ENCODE peak calls at places on chromosomes 13 and 19, in five cellular contexts. M is SK-N-SH, I is NT2/D1, T is neural progenitor cell, F is endodermal cell. V is an unnamed sample.

GRCh38 chr13:100434010-100434763 is 154.4 kb downstream of the GGACT start:
- DNase-seq in I (no peak), T (no peak), F (no peak), M (no peak), V (no peak)

GRCh38 chr13:107461751-107462150 is 753.6 kb downstream of the LIG4 start:
- DNase-seq in M (no peak), T (no peak), I (no peak), F (no peak), V (no peak)

GRCh38 chr13:109938255-109938936 is 152.0 kb upstream of the IRS2 start:
- DNase-seq in I (no peak), T (no peak), F (no peak), M (no peak), V (no peak)

GRCh38 chr13:49549289-49549688 is 36.1 kb downstream of the RCBTB1 start:
- DNase-seq in I (no peak), T (no peak), M (no peak), F (peak; percentile 60), V (no peak)

GRCh38 chr13:51916962-51917361 is 55.2 kb downstream of the CCDC70 start:
- DNase-seq in T (no peak), M (no peak), F (no peak), I (no peak), V (no peak)

GRCh38 chr13:49021953-49022352 is 46.2 kb downstream of the FNDC3A start:
- DNase-seq in I (no peak), F (no peak), T (no peak), M (no peak), V (no peak)

GRCh38 chr19:23071087-23071511 is 45.7 kb upstream of the ZNF730 start:
- DNase-seq in F (no peak), T (no peak), M (peak; percentile 66), I (peak; percentile 71), V (no peak)

GRCh38 chr13:23953860-23954512 is 56.7 kb upstream of the C1QTNF9B start:
- DNase-seq in I (no peak), M (no peak), F (no peak), T (no peak), V (no peak)

GRCh38 chr13:109919715-109920375 is 133.5 kb upstream of the IRS2 start:
- DNase-seq in I (no peak), M (no peak), F (no peak), T (no peak), V (no peak)

GRCh38 chr13:50200988-50201387 is 185.7 kb downstream of the KCNRG start:
- DNase-seq in T (no peak), I (no peak), M (no peak), F (no peak), V (no peak)

GRCh38 chr13:20131057-20131832 is 29.6 kb downstream of the GJA3 start:
- DNase-seq in M (no peak), F (peak; percentile 36), I (no peak), T (no peak), V (no peak)

DNA sequence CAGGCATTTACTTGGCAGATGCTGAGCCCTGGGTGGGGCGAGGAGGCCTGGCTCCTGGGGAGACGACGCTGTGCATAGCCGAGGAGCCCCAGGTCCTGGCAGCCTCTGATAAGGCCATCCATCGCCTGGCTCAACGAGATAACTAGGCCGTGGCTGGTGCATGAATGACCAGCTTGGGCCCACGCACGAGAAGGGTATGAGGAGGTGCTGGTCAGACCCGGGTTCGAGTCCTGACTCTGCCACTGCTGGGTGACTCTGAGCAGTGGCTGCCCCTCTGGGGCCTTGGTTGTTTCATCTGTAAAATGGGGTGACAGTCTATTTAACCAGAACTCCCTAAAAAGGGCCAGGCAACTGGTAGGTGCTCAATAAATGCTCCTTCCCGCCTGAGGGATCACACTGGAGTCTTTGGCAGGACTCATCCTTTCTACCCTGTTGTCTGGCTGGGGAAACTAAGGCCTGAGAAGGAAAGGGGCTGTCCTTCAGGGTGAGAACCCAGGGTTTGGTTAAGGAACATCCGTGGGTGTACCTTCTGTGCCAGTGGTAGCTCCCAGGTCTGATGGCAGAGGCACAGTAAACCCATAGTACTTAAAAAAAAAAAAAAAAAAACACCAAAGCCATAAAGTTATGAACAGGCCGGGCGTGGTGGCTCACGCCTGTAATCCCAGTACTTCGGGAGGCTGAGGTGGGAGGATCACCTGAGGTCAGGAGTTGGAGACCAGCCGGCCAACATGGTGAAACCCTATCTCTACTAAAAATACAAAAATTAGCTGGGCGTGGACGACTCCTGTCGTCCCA is 8.1 kb upstream of the ARRDC2 start:
- DNase-seq in I (no peak), F (no peak), M (no peak), T (no peak), V (peak; percentile 78)
- H3K9ac ChIP-seq in I (peak overlapping the region; percentile 10), F (no peak overlapping the region), M (no peak overlapping the region), T (no peak overlapping the region), V (no peak overlapping the region)

GRCh38 chr13:112229992-112230872 is 145.9 kb upstream of the SPACA7 start:
- DNase-seq in M (no peak), T (no peak), F (no peak), I (no peak), V (no peak)
- H3K4me3 ChIP-seq in M (no peak overlapping the region), T (no peak overlapping the region), F (no peak overlapping the region), I (no peak overlapping the region), V (no peak overlapping the region)

GRCh38 chr13:99384468-99384867 is 77.3 kb upstream of the GPR183 start:
- DNase-seq in I (no peak), M (no peak), T (no peak), F (peak; percentile 15), V (no peak)

GRCh38 chr13:99382428-99383133 is 75.4 kb upstream of the GPR183 start:
- DNase-seq in M (no peak), T (no peak), F (peak; percentile 36), I (no peak), V (peak; percentile 59)

GRCh38 chr13:99385161-99385560 is 78.0 kb upstream of the GPR183 start:
- DNase-seq in I (no peak), F (peak; percentile 38), M (no peak), T (no peak), V (no peak)

GRCh38 chr13:99383511-99383921 is 76.3 kb upstream of the GPR183 start:
- DNase-seq in T (no peak), F (peak; percentile 52), I (no peak), M (no peak), V (peak; percentile 57)

GRCh38 chr13:99383946-99384345 is 76.7 kb upstream of the GPR183 start:
- DNase-seq in T (no peak), M (no peak), I (no peak), F (peak; percentile 43), V (no peak)
- H3K4me1 ChIP-seq in T (peaks cover 7% of the 10 kb centered on the region), M (peaks cover 5% of the 10 kb centered on the region), I (no peaks in the 10 kb centered on the region), F (no peaks in the 10 kb centered on the region), V (peaks cover 2% of the 10 kb centered on the region)

GRCh38 chr19:4636151-4636717 is 3.1 kb upstream of the TNFAIP8L1 start:
- DNase-seq in M (peak; percentile 92), F (peak; percentile 92), T (peak; percentile 88), I (no peak), V (peak; percentile 88)
- H3K9ac ChIP-seq in M (peak overlapping the region; percentile 52), F (no peak overlapping the region), T (no peak overlapping the region), I (peak overlapping the region; percentile 89), V (peak overlapping the region; percentile 82)

GRCh38 chr19:44374789-44375188 is 18.3 kb upstream of the ZNF112 start:
- DNase-seq in T (no peak), F (no peak), I (no peak), M (no peak), V (no peak)
- H3K4me3 ChIP-seq in T (no peak overlapping the region), F (no peak overlapping the region), I (no peak overlapping the region), M (no peak overlapping the region), V (no peak overlapping the region)

DNA sequence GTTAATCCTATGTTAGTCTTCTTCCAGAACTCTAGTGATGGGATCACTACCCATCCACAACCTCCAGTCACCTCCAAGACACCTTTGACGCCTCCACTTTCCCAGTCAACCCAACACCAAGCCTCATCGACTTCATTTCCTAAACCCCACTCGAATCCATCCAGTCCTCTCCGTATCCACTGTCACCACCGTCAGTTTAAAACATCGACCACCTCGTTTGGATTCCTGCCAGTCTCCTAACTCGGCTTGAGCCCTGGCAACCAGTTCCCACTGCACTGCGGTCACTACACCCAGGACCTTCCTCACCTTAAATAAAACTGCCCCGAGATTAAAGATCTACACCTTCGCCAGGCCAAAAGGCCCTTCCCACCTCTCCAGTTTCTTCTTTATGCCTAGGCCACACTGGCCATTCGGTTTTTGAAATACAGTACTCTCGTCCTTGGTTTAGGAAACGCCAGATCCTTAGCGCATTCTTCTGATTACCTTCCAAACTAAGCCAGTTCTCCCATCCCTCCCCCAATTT is 1.2 kb downstream of the MTIF3 start:
- DNase-seq in M (peak; percentile 30), T (no peak), I (no peak), F (no peak), V (no peak)
- H3K4me1 ChIP-seq in M (peaks cover 10% of the 10 kb centered on the region), T (peaks cover 8% of the 10 kb centered on the region), I (no peaks in the 10 kb centered on the region), F (no peaks in the 10 kb centered on the region), V (peaks cover 7% of the 10 kb centered on the region)

GRCh38 chr19:28463493-28464053 is 749.4 kb downstream of the UQCRFS1 start:
- DNase-seq in T (no peak), F (no peak), M (no peak), I (no peak), V (no peak)

GRCh38 chr19:28466107-28467045 is 746.6 kb downstream of the UQCRFS1 start:
- DNase-seq in F (peak; percentile 90), T (peak; percentile 76), M (peak; percentile 57), I (peak; percentile 58), V (no peak)

GRCh38 chr19:28468701-28469459 is 744.1 kb downstream of the UQCRFS1 start:
- DNase-seq in M (no peak), T (peak; percentile 48), F (peak; percentile 82), I (no peak), V (peak; percentile 72)

GRCh38 chr19:28469544-28469943 is 743.4 kb downstream of the UQCRFS1 start:
- DNase-seq in T (no peak), F (no peak), M (no peak), I (no peak), V (no peak)

DNA sequence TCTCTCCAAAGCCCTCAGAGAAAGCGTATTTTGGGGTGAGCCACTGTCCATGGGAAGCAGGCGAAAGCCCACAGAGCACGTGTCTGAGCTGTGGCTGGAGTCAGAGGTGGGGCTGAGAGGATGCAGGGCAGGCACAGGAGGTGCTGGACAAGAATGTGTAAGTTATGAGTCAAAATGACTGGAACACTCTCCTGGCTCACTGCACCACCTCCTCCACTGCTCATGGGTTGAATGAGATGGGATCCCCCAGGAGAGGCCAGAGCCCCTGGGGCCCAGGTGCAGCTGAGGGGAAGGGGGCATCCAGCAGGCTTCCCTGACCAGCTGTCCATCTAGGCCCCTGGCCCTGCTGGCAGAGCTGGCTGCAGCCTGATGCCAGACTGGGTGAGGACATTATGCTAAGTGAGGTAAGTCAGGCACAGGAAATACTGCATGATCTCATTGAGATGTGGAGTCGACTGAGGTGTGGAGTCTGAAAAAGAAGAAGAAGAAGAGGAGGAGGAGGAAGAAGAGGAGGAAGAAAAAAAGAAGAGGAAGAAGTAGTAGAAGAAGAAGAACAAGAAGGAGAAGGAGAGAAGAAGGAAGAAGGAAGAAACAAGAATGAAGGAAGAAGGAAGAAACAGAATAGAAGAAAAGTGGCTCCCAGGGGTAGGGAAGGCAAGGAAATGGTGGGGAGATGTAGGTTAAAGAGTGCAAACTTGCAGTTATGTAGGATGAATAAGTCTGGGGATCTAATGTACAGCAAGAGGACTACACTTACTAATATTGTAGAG is 747.4 kb downstream of the UQCRFS1 start:
- DNase-seq in T (no peak), M (no peak), I (no peak), F (no peak), V (no peak)
- H3K9ac ChIP-seq in T (no peak overlapping the region), M (no peak overlapping the region), I (peak overlapping the region; percentile 23), F (no peak overlapping the region), V (no peak overlapping the region)

DNA sequence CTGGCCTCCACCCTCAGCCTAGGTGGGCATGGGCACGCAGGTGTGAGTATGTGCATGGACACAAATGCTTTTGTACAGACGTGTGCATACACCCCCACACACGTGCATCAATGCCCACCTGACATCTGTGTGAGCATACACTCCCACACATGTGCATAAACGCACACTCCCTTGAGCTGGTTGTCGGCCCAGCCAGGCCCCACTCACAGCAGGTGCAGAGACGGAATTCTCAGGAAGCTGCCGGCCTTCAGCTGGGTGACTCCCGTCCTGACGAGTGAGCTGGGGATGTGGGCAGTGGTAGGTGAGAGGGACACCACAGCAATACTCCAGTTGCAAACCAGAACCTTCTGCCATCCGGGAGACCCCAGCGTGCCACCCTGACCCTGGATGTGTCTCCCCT is 1.0 kb downstream of the LGI4 start:
- DNase-seq in I (no peak), F (no peak), M (no peak), T (no peak), V (no peak)
- H3K4me3 ChIP-seq in I (no peak overlapping the region), F (no peak overlapping the region), M (no peak overlapping the region), T (no peak overlapping the region), V (no peak overlapping the region)